ENCODE peak calls at places on chromosomes 3 and 15, in eight cellular contexts. W is fibroblast of lung; L is WTC11; E is heart right ventricle; R is left ventricle myocardium inferior; A is hypothalamus; C is cardiac fibroblast; B is activated naive CD4-positive, alpha-beta T cell treated with anti-CD3 and anti-CD28 coated beads, Interleukin-2, amount 50 U/mL, for 16 hours. Y is an unnamed sample.
A peak's percentile ranks its signal among the peaks of the same experiment; 100 is the strongest.

GRCh38 chr3:16993227-16993626 is 108.5 kb downstream of the PLCL2 start:
- DNase-seq in W (peak; percentile 75), L (no peak), E (no peak), R (no peak), A (no peak), C (peak; percentile 62), B (no peak), Y (no peak)

GRCh38 chr15:83816124-83816883 is 162.4 kb downstream of the ADAMTSL3 start:
- DNase-seq in W (no peak), L (no peak), E (no peak), R (no peak), A (no peak), C (no peak), B (no peak), Y (no peak)

GRCh38 chr3:30124435-30125390 is 481.7 kb upstream of the TGFBR2 start:
- DNase-seq in W (no peak), L (no peak), E (no peak), R (no peak), A (no peak), C (peak; percentile 57), B (no peak), Y (no peak)

GRCh38 chr15:79523266-79523665 is 91.1 kb downstream of the MINAR1 start:
- DNase-seq in W (no peak), L (no peak), E (no peak), R (no peak), A (no peak), C (no peak), B (no peak), Y (no peak)

GRCh38 chr15:52018693-52019393 is at the start of gene MAPK6:
- DNase-seq in W (peak; percentile 92), L (peak; percentile 89), E (peak; percentile 96), R (peak; percentile 95), A (peak; percentile 79), C (peak; percentile 97), B (peak; percentile 96), Y (peak; percentile 89)

GRCh38 chr3:126005951-126006350 is 37.0 kb downstream of the ROPN1B start:
- DNase-seq in W (no peak), L (no peak), E (no peak), R (no peak), A (no peak), C (peak; percentile 35), B (no peak), Y (no peak)

GRCh38 chr3:38404286-38404685 is 49.4 kb upstream of the ACVR2B start:
- DNase-seq in W (peak; percentile 84), L (no peak), E (no peak), R (peak; percentile 51), A (no peak), C (peak; percentile 72), B (no peak), Y (no peak)

GRCh38 chr3:30355622-30356021 is 250.8 kb upstream of the TGFBR2 start:
- DNase-seq in W (no peak), L (no peak), E (no peak), R (no peak), A (no peak), C (no peak), B (no peak), Y (no peak)

GRCh38 chr15:62389887-62390792 is 225.1 kb upstream of the C2CD4B start:
- DNase-seq in W (peak; percentile 78), L (peak; percentile 65), E (peak; percentile 78), R (peak; percentile 72), A (peak; percentile 29), C (peak; percentile 79), B (peak; percentile 67), Y (peak; percentile 49)

GRCh38 chr3:55655544-55655943 is 168.4 kb upstream of the WNT5A start:
- DNase-seq in W (no peak), L (no peak), E (no peak), R (no peak), A (no peak), C (no peak), B (no peak), Y (no peak)

Y was measured in occipital lobe.